ENCODE peak calls at places on chromosomes 2 and 18, in four cellular contexts. L, U, N and G are unnamed samples.

GRCh38 chr2:23745726-23746105 is 181.2 kb downstream of the ATAD2B start:
- DNase-seq in N (no peak), L (no peak), U (no peak), G (peak)

GRCh38 chr2:124967325-124967724 is 942.2 kb downstream of the CNTNAP5 start:
- DNase-seq in U (no peak), N (no peak), L (no peak), G (no peak)

GRCh38 chr2:109279243-109279860 is 150.3 kb downstream of the SH3RF3 start:
- DNase-seq in N (no peak), L (no peak), U (no peak), G (no peak)

GRCh38 chr2:8994386-8994785 is 9.1 kb downstream of the MBOAT2 start:
- DNase-seq in U (no peak), L (no peak), N (no peak), G (no peak)

GRCh38 chr2:65033178-65033577 is 23.0 kb upstream of the CEP68 start:
- DNase-seq in U (peak), N (no peak), L (peak), G (no peak)

GRCh38 chr2:61536086-61536722 is 2.0 kb downstream of the XPO1 start:
- DNase-seq in N (no peak), L (no peak), U (peak), G (no peak)

GRCh38 chr2:240800241-240800640 is 19.8 kb downstream of the KIF1A start:
- DNase-seq in N (no peak), L (no peak), U (no peak), G (no peak)

GRCh38 chr2:190202604-190203003 is 117.0 kb downstream of the HIBCH start:
- DNase-seq in L (no peak), N (no peak), U (peak), G (no peak)

GRCh38 chr2:195364015-195364965 is 292.7 kb upstream of the SLC39A10 start:
- DNase-seq in U (no peak), L (no peak), N (no peak), G (no peak)

GRCh38 chr2:30677861-30678385 is 129.3 kb downstream of the CAPN13 start:
- DNase-seq in U (no peak), L (no peak), N (no peak), G (no peak)

GRCh38 chr2:8134105-8134903 is 547.6 kb upstream of the ID2 start:
- DNase-seq in U (peak), L (no peak), N (no peak), G (no peak)

GRCh38 chr2:27078267-27079194 is at the start of gene EMILIN1:
- DNase-seq in L (peak), N (no peak), U (no peak), G (no peak)

GRCh38 chr2:195296490-195296889 is 360.5 kb upstream of the SLC39A10 start:
- DNase-seq in U (no peak), N (no peak), L (no peak), G (no peak)

GRCh38 chr2:72581560-72582181 is 244.2 kb downstream of the EXOC6B start:
- DNase-seq in L (no peak), N (no peak), U (no peak), G (peak)

GRCh38 chr2:240277073-240277806 is 136.8 kb upstream of the OTOS start:
- DNase-seq in U (no peak), N (no peak), L (no peak), G (no peak)

GRCh38 chr2:47815764-47816163 is 32.8 kb downstream of the MSH6 start:
- DNase-seq in U (no peak), N (no peak), L (no peak), G (no peak)

GRCh38 chr2:36911012-36911411 is 55.3 kb downstream of the STRN start:
- DNase-seq in L (no peak), U (no peak), N (no peak), G (no peak)

GRCh38 chr2:234996041-234996440 is 44.2 kb downstream of the SH3BP4 start:
- DNase-seq in N (no peak), U (peak), L (no peak), G (no peak)

GRCh38 chr2:33525666-33526065 is 49.2 kb downstream of the RASGRP3 start:
- DNase-seq in N (no peak), L (no peak), U (no peak), G (no peak)

GRCh38 chr2:33529771-33530481 is 53.5 kb downstream of the RASGRP3 start:
- DNase-seq in U (no peak), N (peak), L (peak), G (peak)

GRCh38 chr2:33530614-33531344 is 54.3 kb downstream of the RASGRP3 start:
- DNase-seq in N (peak), U (no peak), L (no peak), G (no peak)

GRCh38 chr2:33526132-33526531 is 49.7 kb downstream of the RASGRP3 start:
- DNase-seq in U (no peak), L (no peak), N (no peak), G (no peak)

DNA sequence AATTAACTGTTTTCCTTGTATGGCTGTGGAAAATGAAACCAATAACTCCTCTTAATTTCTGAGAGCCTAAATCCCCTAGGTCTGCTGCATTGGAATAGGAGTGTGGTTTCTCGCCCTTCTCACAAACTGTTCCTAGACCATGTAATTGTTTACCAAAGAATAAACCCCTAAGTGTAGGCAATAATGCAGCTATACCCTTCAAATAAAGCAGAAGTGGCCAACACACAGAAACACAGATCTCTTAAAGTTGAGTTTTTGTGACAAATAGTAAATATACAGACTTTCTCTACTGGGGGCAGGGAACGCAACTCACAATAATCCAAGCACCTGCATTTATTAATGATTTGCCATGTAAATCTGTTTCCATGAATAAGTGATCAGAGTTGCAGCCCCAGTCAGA is 52.1 kb downstream of the RASGRP3 start:
- DNase-seq in U (no peak), L (no peak), N (no peak), G (no peak)
- H3K4me2 ChIP-seq in U (no peak), L (no peak), N (peak), G (no peak)

GRCh38 chr2:217535940-217536339 is 466.9 kb downstream of the TNS1 start:
- DNase-seq in U (no peak), N (no peak), L (no peak), G (no peak)

GRCh38 chr2:217539126-217539525 is 463.7 kb downstream of the TNS1 start:
- DNase-seq in U (no peak), L (no peak), N (no peak), G (no peak)

GRCh38 chr2:217538719-217539118 is 464.1 kb downstream of the TNS1 start:
- DNase-seq in U (no peak), N (no peak), L (no peak), G (no peak)
- TF ChIP-seq POLR2AphosphoS2 in U (no peak), N (no peak), L (no peak), G (no peak)

GRCh38 chr2:1269812-1270211 is 143.5 kb upstream of the TPO start:
- DNase-seq in L (no peak), N (no peak), U (no peak), G (no peak)

GRCh38 chr2:1266311-1266710 is 147.0 kb upstream of the TPO start:
- DNase-seq in N (no peak), L (no peak), U (no peak), G (no peak)

GRCh38 chr2:1268034-1268433 is 145.2 kb upstream of the TPO start:
- DNase-seq in L (no peak), U (no peak), N (no peak), G (no peak)

GRCh38 chr2:1262609-1263008 is 150.7 kb upstream of the TPO start:
- DNase-seq in L (no peak), U (no peak), N (no peak), G (no peak)

GRCh38 chr2:1265454-1265853 is 147.8 kb upstream of the TPO start:
- DNase-seq in N (no peak), U (no peak), L (no peak), G (no peak)
- TF ChIP-seq JUNB in N (no peak), U (no peak), L (no peak), G (no peak)

DNA sequence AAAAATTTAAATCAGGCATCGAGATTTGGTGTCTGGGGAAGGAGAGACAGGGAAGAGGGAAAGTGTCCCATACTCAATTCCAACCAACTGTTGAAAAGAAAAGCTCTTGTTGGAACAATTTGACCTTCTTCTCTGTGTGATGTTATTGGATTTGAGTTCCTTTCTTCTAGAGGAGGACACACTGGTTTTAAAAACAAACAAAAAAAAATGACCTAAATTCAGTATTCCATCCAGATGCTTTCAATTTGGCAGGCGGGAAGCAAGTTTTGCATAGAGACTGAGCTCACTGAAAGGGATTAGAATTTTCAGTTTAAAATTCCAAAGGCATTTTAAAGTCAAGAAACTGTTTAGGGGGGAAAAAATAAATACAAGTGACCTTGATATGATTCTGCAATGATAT is 126.7 kb downstream of the CDH20 start:
- DNase-seq in U (no peak), L (no peak), N (no peak), G (no peak)
- H3K4me2 ChIP-seq in U (no peak), L (no peak), N (no peak), G (no peak)

GRCh38 chr2:3666613-3666975 is 8.6 kb downstream of the ALLC start:
- DNase-seq in U (no peak), L (no peak), N (no peak), G (no peak)

GRCh38 chr2:3669656-3670055 is 11.7 kb downstream of the ALLC start:
- DNase-seq in L (no peak), N (no peak), U (no peak), G (no peak)

GRCh38 chr2:3665886-3666612 is 8.0 kb downstream of the ALLC start:
- DNase-seq in N (no peak), U (peak), L (no peak), G (no peak)

GRCh38 chr2:3664925-3665324 is 6.9 kb downstream of the ALLC start:
- DNase-seq in U (peak), L (no peak), N (no peak), G (no peak)

DNA sequence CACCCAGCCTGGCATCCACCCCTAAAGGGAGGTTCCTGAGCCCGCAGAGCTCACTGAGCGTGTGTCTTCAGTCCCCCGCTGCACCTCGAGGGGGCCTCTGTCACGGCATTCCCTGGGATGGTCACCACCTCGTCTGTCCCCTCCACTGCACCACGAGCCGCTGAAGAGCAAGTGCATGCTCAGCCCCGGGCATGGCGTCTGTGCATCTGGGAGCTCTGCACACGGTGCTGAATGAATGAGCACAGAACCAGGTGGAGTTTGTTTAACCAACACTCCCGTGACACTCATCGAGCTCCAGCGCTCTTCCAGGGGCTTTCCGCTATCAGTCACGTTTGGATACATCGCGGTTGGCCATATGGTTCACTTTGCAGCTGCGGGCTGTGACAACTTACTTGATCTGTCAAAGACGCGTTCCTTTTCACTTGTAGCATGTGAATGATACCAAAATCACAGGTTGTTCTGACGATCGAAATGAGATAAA is 9.2 kb downstream of the ALLC start:
- DNase-seq in L (no peak), N (peak), U (no peak), G (no peak)
- TF ChIP-seq POLR2AphosphoS2 in L (no peak), N (no peak), U (no peak), G (no peak)

DNA sequence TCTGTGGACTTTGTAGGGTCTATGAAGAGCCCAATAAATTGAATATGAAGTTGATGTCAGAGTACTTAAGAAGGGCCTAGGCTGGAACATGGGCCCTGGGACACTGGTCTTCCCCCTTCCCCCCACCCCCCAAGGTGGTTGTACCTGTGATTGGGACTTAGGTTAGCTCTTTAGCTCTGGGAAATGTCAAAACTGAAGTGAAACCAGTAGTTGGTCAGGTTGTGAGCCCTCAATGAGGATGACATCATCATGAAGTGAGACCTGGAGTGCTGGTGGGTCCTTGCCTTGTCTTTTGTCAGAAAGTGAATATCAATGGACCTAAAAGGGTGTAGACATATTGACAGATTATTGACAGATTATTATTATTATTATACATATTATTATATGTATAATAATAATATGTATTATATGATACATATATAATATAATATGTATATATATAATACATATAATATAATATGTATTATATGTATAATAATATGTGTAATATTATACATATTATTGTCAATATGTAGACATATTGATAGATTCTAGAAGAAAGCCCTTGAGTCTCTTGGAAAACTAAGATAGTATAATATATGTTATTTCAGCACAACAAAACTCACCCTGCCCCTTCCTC is 5.4 kb downstream of the MARS2 start:
- DNase-seq in U (no peak), N (peak), L (peak), G (no peak)
- TF ChIP-seq JUNB in U (no peak), N (peak), L (no peak), G (no peak)

DNA sequence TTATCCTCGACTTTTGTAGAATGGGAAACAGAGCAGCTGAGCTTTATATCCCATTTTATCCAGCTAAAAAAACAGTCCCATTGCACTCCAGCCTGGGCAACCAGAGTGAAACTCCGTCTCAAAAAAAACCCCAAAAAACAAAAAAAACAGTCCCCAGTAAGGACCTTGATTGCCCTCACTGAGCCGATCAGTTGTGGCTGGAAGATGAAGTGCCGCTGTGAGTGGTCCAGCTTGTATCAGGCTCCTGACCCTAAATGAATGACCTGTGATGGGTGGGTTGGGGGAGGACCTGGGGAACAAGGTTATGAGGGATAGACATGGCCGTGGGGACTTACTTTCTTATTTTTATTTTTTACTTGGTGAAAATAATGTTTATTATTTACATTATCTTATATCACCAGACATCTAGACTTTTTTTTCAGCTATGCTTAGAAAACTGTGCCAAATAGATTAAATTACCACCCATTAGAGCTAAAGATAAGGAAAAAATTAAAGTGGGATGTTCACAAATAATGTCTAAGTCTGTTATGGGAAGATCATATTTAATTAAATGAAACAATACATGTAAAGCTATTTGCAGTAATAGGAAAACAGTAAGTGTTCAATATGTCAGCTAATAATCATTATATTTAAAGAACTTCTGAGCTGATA is 10.8 kb upstream of the ADAM23 start:
- DNase-seq in L (no peak), N (no peak), U (no peak), G (no peak)
- H3K4me2 ChIP-seq in L (no peak), N (no peak), U (no peak), G (no peak)

DNA sequence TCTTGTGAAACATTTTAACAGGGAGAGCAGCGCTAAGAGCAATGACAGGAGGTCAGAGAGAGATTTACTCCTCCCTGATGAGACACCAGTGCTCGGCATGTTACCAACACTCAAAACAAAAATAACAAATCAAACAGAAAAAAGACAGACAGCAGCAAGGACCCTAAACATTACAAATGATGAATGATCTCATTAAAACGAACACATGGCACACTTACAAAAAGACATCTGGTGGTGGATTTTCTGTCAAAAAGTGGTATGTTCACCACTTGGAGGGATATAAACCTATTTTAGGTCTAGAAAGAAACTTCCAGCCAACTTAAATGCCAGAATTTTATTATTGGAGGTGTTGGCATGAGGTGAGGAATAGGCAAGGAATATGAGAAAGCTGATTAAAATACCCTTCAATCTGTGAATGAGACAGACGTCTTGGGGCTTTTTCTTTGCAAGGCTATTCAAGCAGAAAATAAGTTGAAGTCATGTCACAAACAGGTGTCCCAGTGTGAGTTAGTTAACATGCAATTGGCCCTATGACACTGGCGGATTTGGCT is 112.8 kb downstream of the PRELID3A start:
- DNase-seq in L (no peak), N (no peak), U (no peak), G (no peak)
- TF ChIP-seq POLR2AphosphoS2 in L (no peak), N (no peak), U (no peak), G (no peak)

GRCh38 chr2:105143094-105143466 is 98.5 kb upstream of the GPR45 start:
- DNase-seq in L (no peak), N (no peak), U (no peak), G (no peak)

GRCh38 chr2:105144941-105145300 is 96.6 kb upstream of the GPR45 start:
- DNase-seq in U (no peak), L (no peak), N (no peak), G (no peak)

GRCh38 chr2:105142239-105142638 is 99.3 kb upstream of the GPR45 start:
- DNase-seq in L (no peak), U (no peak), N (no peak), G (no peak)

GRCh38 chr2:105144128-105144940 is 97.2 kb upstream of the GPR45 start:
- DNase-seq in N (no peak), U (no peak), L (no peak), G (no peak)

GRCh38 chr2:105143467-105144127 is 97.9 kb upstream of the GPR45 start:
- DNase-seq in N (no peak), L (peak), U (no peak), G (no peak)
- TF ChIP-seq JUNB in N (no peak), L (no peak), U (no peak), G (no peak)

GRCh38 chr18:25862881-25863600 is 227.4 kb downstream of the SS18 start:
- DNase-seq in L (no peak), U (no peak), N (no peak), G (no peak)
- H3K4me2 ChIP-seq in L (no peak), U (no peak), N (no peak), G (no peak)